ENCODE peak calls at places on chromosomes 4 and X, in six cellular contexts. One of them, this sample, is unnamed.

GRCh38 chr4:64584981-64585557 is 175.8 kb upstream of the TECRL start:
- DNase-seq in germinal center: peak
- DNase-seq in SHP77: peak
- DNase-seq in HEK293T: peak
- DNase-seq in choroid plexus epithelial cell: peak
- DNase-seq in stimulated activated CD8-positive, alpha-beta memory T cell treated with anti-CD3 and anti-CD28 coated beads, Interleukin-4, amount 100 ng/mL, for 4 hours: no peak
- DNase-seq in this sample: peak

GRCh38 chr4:57039345-57039744 is 60.6 kb downstream of the POLR2B start:
- DNase-seq in germinal center: no peak
- DNase-seq in SHP77: no peak
- DNase-seq in HEK293T: no peak
- DNase-seq in choroid plexus epithelial cell: peak
- DNase-seq in stimulated activated CD8-positive, alpha-beta memory T cell treated with anti-CD3 and anti-CD28 coated beads, Interleukin-4, amount 100 ng/mL, for 4 hours: no peak
- DNase-seq in this sample: no peak

GRCh38 chr4:123583043-123583442 is 186.4 kb downstream of the SPRY1 start:
- DNase-seq in germinal center: no peak
- DNase-seq in SHP77: no peak
- DNase-seq in HEK293T: no peak
- DNase-seq in choroid plexus epithelial cell: no peak
- DNase-seq in stimulated activated CD8-positive, alpha-beta memory T cell treated with anti-CD3 and anti-CD28 coated beads, Interleukin-4, amount 100 ng/mL, for 4 hours: no peak
- DNase-seq in this sample: no peak

GRCh38 chrX:119682019-119682989 is 10.7 kb downstream of the SEPTIN6 start:
- DNase-seq in germinal center: no peak
- DNase-seq in SHP77: no peak
- DNase-seq in HEK293T: no peak
- DNase-seq in choroid plexus epithelial cell: no peak
- DNase-seq in stimulated activated CD8-positive, alpha-beta memory T cell treated with anti-CD3 and anti-CD28 coated beads, Interleukin-4, amount 100 ng/mL, for 4 hours: no peak
- DNase-seq in this sample: no peak

GRCh38 chrX:41457618-41458192 is 10.6 kb downstream of the NYX start:
- DNase-seq in germinal center: no peak
- DNase-seq in SHP77: no peak
- DNase-seq in HEK293T: no peak
- DNase-seq in choroid plexus epithelial cell: no peak
- DNase-seq in stimulated activated CD8-positive, alpha-beta memory T cell treated with anti-CD3 and anti-CD28 coated beads, Interleukin-4, amount 100 ng/mL, for 4 hours: no peak
- DNase-seq in this sample: no peak

GRCh38 chr4:158722291-158722916 is 792 bp downstream of the PPID start:
- DNase-seq in germinal center: peak
- DNase-seq in SHP77: no peak
- DNase-seq in HEK293T: peak
- DNase-seq in choroid plexus epithelial cell: peak
- DNase-seq in stimulated activated CD8-positive, alpha-beta memory T cell treated with anti-CD3 and anti-CD28 coated beads, Interleukin-4, amount 100 ng/mL, for 4 hours: no peak
- DNase-seq in this sample: peak

GRCh38 chr4:102295153-102295862 is 50.0 kb downstream of the SLC39A8 start:
- DNase-seq in germinal center: no peak
- DNase-seq in SHP77: no peak
- DNase-seq in HEK293T: no peak
- DNase-seq in choroid plexus epithelial cell: no peak
- DNase-seq in stimulated activated CD8-positive, alpha-beta memory T cell treated with anti-CD3 and anti-CD28 coated beads, Interleukin-4, amount 100 ng/mL, for 4 hours: no peak
- DNase-seq in this sample: no peak

GRCh38 chr4:79249879-79250503 is 75.9 kb downstream of the NAA11 start:
- DNase-seq in germinal center: no peak
- DNase-seq in SHP77: no peak
- DNase-seq in HEK293T: no peak
- DNase-seq in choroid plexus epithelial cell: no peak
- DNase-seq in stimulated activated CD8-positive, alpha-beta memory T cell treated with anti-CD3 and anti-CD28 coated beads, Interleukin-4, amount 100 ng/mL, for 4 hours: no peak
- DNase-seq in this sample: no peak

GRCh38 chr4:115844180-115844579 is 730.8 kb upstream of the NDST4 start:
- DNase-seq in germinal center: no peak
- DNase-seq in SHP77: no peak
- DNase-seq in HEK293T: no peak
- DNase-seq in choroid plexus epithelial cell: no peak
- DNase-seq in stimulated activated CD8-positive, alpha-beta memory T cell treated with anti-CD3 and anti-CD28 coated beads, Interleukin-4, amount 100 ng/mL, for 4 hours: no peak
- DNase-seq in this sample: no peak

GRCh38 chr4:94459462-94460161 is 7.9 kb downstream of the PDLIM5 start:
- DNase-seq in germinal center: no peak
- DNase-seq in SHP77: no peak
- DNase-seq in HEK293T: no peak
- DNase-seq in choroid plexus epithelial cell: no peak
- DNase-seq in stimulated activated CD8-positive, alpha-beta memory T cell treated with anti-CD3 and anti-CD28 coated beads, Interleukin-4, amount 100 ng/mL, for 4 hours: no peak
- DNase-seq in this sample: peak

GRCh38 chr4:81632581-81633247 is 161.0 kb upstream of the RASGEF1B start:
- DNase-seq in germinal center: no peak
- DNase-seq in SHP77: no peak
- DNase-seq in HEK293T: no peak
- DNase-seq in choroid plexus epithelial cell: no peak
- DNase-seq in stimulated activated CD8-positive, alpha-beta memory T cell treated with anti-CD3 and anti-CD28 coated beads, Interleukin-4, amount 100 ng/mL, for 4 hours: no peak
- DNase-seq in this sample: no peak

GRCh38 chr4:183838987-183839712 is 66.0 kb upstream of the STOX2 start:
- DNase-seq in germinal center: no peak
- DNase-seq in SHP77: no peak
- DNase-seq in HEK293T: no peak
- DNase-seq in choroid plexus epithelial cell: peak
- DNase-seq in stimulated activated CD8-positive, alpha-beta memory T cell treated with anti-CD3 and anti-CD28 coated beads, Interleukin-4, amount 100 ng/mL, for 4 hours: no peak
- DNase-seq in this sample: peak

GRCh38 chr4:147487616-147488015 is 6.7 kb downstream of the EDNRA start:
- DNase-seq in germinal center: no peak
- DNase-seq in SHP77: no peak
- DNase-seq in HEK293T: no peak
- DNase-seq in choroid plexus epithelial cell: no peak
- DNase-seq in stimulated activated CD8-positive, alpha-beta memory T cell treated with anti-CD3 and anti-CD28 coated beads, Interleukin-4, amount 100 ng/mL, for 4 hours: no peak
- DNase-seq in this sample: no peak

GRCh38 chr4:575281-576141 is 584 bp downstream of the TMEM271 start:
- DNase-seq in germinal center: peak
- DNase-seq in SHP77: no peak
- DNase-seq in HEK293T: peak
- DNase-seq in choroid plexus epithelial cell: peak
- DNase-seq in stimulated activated CD8-positive, alpha-beta memory T cell treated with anti-CD3 and anti-CD28 coated beads, Interleukin-4, amount 100 ng/mL, for 4 hours: no peak
- DNase-seq in this sample: peak

GRCh38 chr4:111556141-111556781 is 589.0 kb upstream of the FAM241A start:
- DNase-seq in germinal center: no peak
- DNase-seq in SHP77: no peak
- DNase-seq in HEK293T: no peak
- DNase-seq in choroid plexus epithelial cell: peak
- DNase-seq in stimulated activated CD8-positive, alpha-beta memory T cell treated with anti-CD3 and anti-CD28 coated beads, Interleukin-4, amount 100 ng/mL, for 4 hours: no peak
- DNase-seq in this sample: no peak

GRCh38 chrX:10648608-10649007 is 28.2 kb upstream of the MID1 start:
- DNase-seq in germinal center: no peak
- DNase-seq in SHP77: no peak
- DNase-seq in HEK293T: peak
- DNase-seq in choroid plexus epithelial cell: peak
- DNase-seq in stimulated activated CD8-positive, alpha-beta memory T cell treated with anti-CD3 and anti-CD28 coated beads, Interleukin-4, amount 100 ng/mL, for 4 hours: no peak
- DNase-seq in this sample: peak

GRCh38 chrX:119981286-119982070 is 37.9 kb upstream of the NKAP start:
- DNase-seq in germinal center: peak
- DNase-seq in SHP77: peak
- DNase-seq in HEK293T: peak
- DNase-seq in choroid plexus epithelial cell: peak
- DNase-seq in stimulated activated CD8-positive, alpha-beta memory T cell treated with anti-CD3 and anti-CD28 coated beads, Interleukin-4, amount 100 ng/mL, for 4 hours: no peak
- DNase-seq in this sample: peak

GRCh38 chr4:81845273-81845672 is 373.6 kb upstream of the RASGEF1B start:
- DNase-seq in germinal center: no peak
- DNase-seq in SHP77: no peak
- DNase-seq in HEK293T: no peak
- DNase-seq in choroid plexus epithelial cell: peak
- DNase-seq in stimulated activated CD8-positive, alpha-beta memory T cell treated with anti-CD3 and anti-CD28 coated beads, Interleukin-4, amount 100 ng/mL, for 4 hours: no peak
- DNase-seq in this sample: peak

GRCh38 chr4:104064650-104065577 is 345.1 kb upstream of the TACR3 start:
- DNase-seq in germinal center: no peak
- DNase-seq in SHP77: peak
- DNase-seq in HEK293T: peak
- DNase-seq in choroid plexus epithelial cell: peak
- DNase-seq in stimulated activated CD8-positive, alpha-beta memory T cell treated with anti-CD3 and anti-CD28 coated beads, Interleukin-4, amount 100 ng/mL, for 4 hours: no peak
- DNase-seq in this sample: peak

GRCh38 chr4:38119663-38120374 is 159.6 kb downstream of the PTTG2 start:
- DNase-seq in germinal center: no peak
- DNase-seq in SHP77: no peak
- DNase-seq in HEK293T: peak
- DNase-seq in choroid plexus epithelial cell: peak
- DNase-seq in stimulated activated CD8-positive, alpha-beta memory T cell treated with anti-CD3 and anti-CD28 coated beads, Interleukin-4, amount 100 ng/mL, for 4 hours: no peak
- DNase-seq in this sample: peak

GRCh38 chr4:153282023-153282422 is 62.5 kb upstream of the MND1 start:
- DNase-seq in germinal center: no peak
- DNase-seq in SHP77: no peak
- DNase-seq in HEK293T: no peak
- DNase-seq in choroid plexus epithelial cell: no peak
- DNase-seq in stimulated activated CD8-positive, alpha-beta memory T cell treated with anti-CD3 and anti-CD28 coated beads, Interleukin-4, amount 100 ng/mL, for 4 hours: no peak
- DNase-seq in this sample: no peak

GRCh38 chr4:156977435-156978160 is 6.0 kb upstream of the PDGFC start:
- DNase-seq in germinal center: no peak
- DNase-seq in SHP77: no peak
- DNase-seq in HEK293T: no peak
- DNase-seq in choroid plexus epithelial cell: peak
- DNase-seq in stimulated activated CD8-positive, alpha-beta memory T cell treated with anti-CD3 and anti-CD28 coated beads, Interleukin-4, amount 100 ng/mL, for 4 hours: no peak
- DNase-seq in this sample: no peak

GRCh38 chrX:95346854-95347253 is 1337.8 kb upstream of the DIAPH2 start:
- DNase-seq in germinal center: no peak
- DNase-seq in SHP77: no peak
- DNase-seq in HEK293T: no peak
- DNase-seq in choroid plexus epithelial cell: peak
- DNase-seq in stimulated activated CD8-positive, alpha-beta memory T cell treated with anti-CD3 and anti-CD28 coated beads, Interleukin-4, amount 100 ng/mL, for 4 hours: no peak
- DNase-seq in this sample: no peak

GRCh38 chrX:123236868-123237267 is 52.8 kb downstream of the GRIA3 start:
- DNase-seq in germinal center: no peak
- DNase-seq in SHP77: no peak
- DNase-seq in HEK293T: no peak
- DNase-seq in choroid plexus epithelial cell: no peak
- DNase-seq in stimulated activated CD8-positive, alpha-beta memory T cell treated with anti-CD3 and anti-CD28 coated beads, Interleukin-4, amount 100 ng/mL, for 4 hours: no peak
- DNase-seq in this sample: no peak

GRCh38 chrX:103626855-103627254 is 1.9 kb upstream of the TCEAL1 start:
- DNase-seq in germinal center: no peak
- DNase-seq in SHP77: no peak
- DNase-seq in HEK293T: no peak
- DNase-seq in choroid plexus epithelial cell: no peak
- DNase-seq in stimulated activated CD8-positive, alpha-beta memory T cell treated with anti-CD3 and anti-CD28 coated beads, Interleukin-4, amount 100 ng/mL, for 4 hours: no peak
- DNase-seq in this sample: no peak

GRCh38 chrX:125532411-125533089 is 212.9 kb downstream of the TEX13C start:
- DNase-seq in germinal center: no peak
- DNase-seq in SHP77: no peak
- DNase-seq in HEK293T: no peak
- DNase-seq in choroid plexus epithelial cell: no peak
- DNase-seq in stimulated activated CD8-positive, alpha-beta memory T cell treated with anti-CD3 and anti-CD28 coated beads, Interleukin-4, amount 100 ng/mL, for 4 hours: no peak
- DNase-seq in this sample: no peak

GRCh38 chrX:152444338-152444737 is 6.8 kb downstream of the GABRA3 start:
- DNase-seq in germinal center: no peak
- DNase-seq in SHP77: no peak
- DNase-seq in HEK293T: no peak
- DNase-seq in choroid plexus epithelial cell: no peak
- DNase-seq in stimulated activated CD8-positive, alpha-beta memory T cell treated with anti-CD3 and anti-CD28 coated beads, Interleukin-4, amount 100 ng/mL, for 4 hours: no peak
- DNase-seq in this sample: no peak

This sample was measured in hepatocyte.